ENCODE peak calls at places on chromosomes 4 and X, in five cellular contexts. One of them, this sample, is unnamed.

GRCh38 chr4:77336411-77337142 is 179.6 kb downstream of the CCNG2 start:
- DNase-seq in MM.1S: no peak
- DNase-seq in stimulated activated CD4-positive, alpha-beta T cell treated with anti-CD3 and anti-CD28 coated beads, TNF-alpha, amount 100 ng/mL, for 48 hours: no peak
- DNase-seq in IMR-90: no peak
- DNase-seq in anterior cingulate cortex: no peak
- DNase-seq in this sample: no peak

GRCh38 chrX:38341442-38341841 is 11.0 kb upstream of the OTC start:
- DNase-seq in IMR-90: no peak
- DNase-seq in anterior cingulate cortex: no peak
- DNase-seq in stimulated activated CD4-positive, alpha-beta T cell treated with anti-CD3 and anti-CD28 coated beads, TNF-alpha, amount 100 ng/mL, for 48 hours: no peak
- DNase-seq in MM.1S: no peak
- DNase-seq in this sample: no peak

GRCh38 chr4:67725132-67725531 is 24.2 kb upstream of the UBA6 start:
- DNase-seq in stimulated activated CD4-positive, alpha-beta T cell treated with anti-CD3 and anti-CD28 coated beads, TNF-alpha, amount 100 ng/mL, for 48 hours: no peak
- DNase-seq in MM.1S: no peak
- DNase-seq in anterior cingulate cortex: no peak
- DNase-seq in IMR-90: no peak
- DNase-seq in this sample: no peak

GRCh38 chr4:5224340-5224739 is 173.1 kb downstream of the STK32B start:
- DNase-seq in IMR-90: peak
- DNase-seq in stimulated activated CD4-positive, alpha-beta T cell treated with anti-CD3 and anti-CD28 coated beads, TNF-alpha, amount 100 ng/mL, for 48 hours: no peak
- DNase-seq in anterior cingulate cortex: no peak
- DNase-seq in MM.1S: no peak
- DNase-seq in this sample: no peak

GRCh38 chr4:74619931-74620702 is 174.2 kb downstream of the BTC start:
- DNase-seq in anterior cingulate cortex: no peak
- DNase-seq in stimulated activated CD4-positive, alpha-beta T cell treated with anti-CD3 and anti-CD28 coated beads, TNF-alpha, amount 100 ng/mL, for 48 hours: no peak
- DNase-seq in IMR-90: peak
- DNase-seq in MM.1S: no peak
- DNase-seq in this sample: peak

GRCh38 chr4:26020896-26021295 is 106.9 kb downstream of the SMIM20 start:
- DNase-seq in anterior cingulate cortex: no peak
- DNase-seq in MM.1S: no peak
- DNase-seq in stimulated activated CD4-positive, alpha-beta T cell treated with anti-CD3 and anti-CD28 coated beads, TNF-alpha, amount 100 ng/mL, for 48 hours: no peak
- DNase-seq in IMR-90: peak
- DNase-seq in this sample: peak

GRCh38 chr4:4226606-4227438 is at the start of gene OTOP1:
- DNase-seq in stimulated activated CD4-positive, alpha-beta T cell treated with anti-CD3 and anti-CD28 coated beads, TNF-alpha, amount 100 ng/mL, for 48 hours: no peak
- DNase-seq in anterior cingulate cortex: no peak
- DNase-seq in IMR-90: no peak
- DNase-seq in MM.1S: no peak
- DNase-seq in this sample: no peak

GRCh38 chr4:164783966-164784365 is 30.0 kb downstream of the SMIM31 start:
- DNase-seq in stimulated activated CD4-positive, alpha-beta T cell treated with anti-CD3 and anti-CD28 coated beads, TNF-alpha, amount 100 ng/mL, for 48 hours: no peak
- DNase-seq in IMR-90: no peak
- DNase-seq in MM.1S: no peak
- DNase-seq in anterior cingulate cortex: no peak
- DNase-seq in this sample: no peak

GRCh38 chr4:127045872-127046271 is 586.9 kb upstream of the INTU start:
- DNase-seq in MM.1S: no peak
- DNase-seq in anterior cingulate cortex: no peak
- DNase-seq in IMR-90: no peak
- DNase-seq in stimulated activated CD4-positive, alpha-beta T cell treated with anti-CD3 and anti-CD28 coated beads, TNF-alpha, amount 100 ng/mL, for 48 hours: no peak
- DNase-seq in this sample: no peak

GRCh38 chr4:174714393-174715211 is 114.4 kb downstream of the GLRA3 start:
- DNase-seq in stimulated activated CD4-positive, alpha-beta T cell treated with anti-CD3 and anti-CD28 coated beads, TNF-alpha, amount 100 ng/mL, for 48 hours: no peak
- DNase-seq in MM.1S: peak
- DNase-seq in anterior cingulate cortex: no peak
- DNase-seq in IMR-90: peak
- DNase-seq in this sample: peak

GRCh38 chrX:7514871-7515599 is 327.9 kb upstream of the VCX start:
- DNase-seq in MM.1S: no peak
- DNase-seq in anterior cingulate cortex: no peak
- DNase-seq in stimulated activated CD4-positive, alpha-beta T cell treated with anti-CD3 and anti-CD28 coated beads, TNF-alpha, amount 100 ng/mL, for 48 hours: no peak
- DNase-seq in IMR-90: no peak
- DNase-seq in this sample: no peak

GRCh38 chr4:135277116-135277979 is 1075.8 kb upstream of the PABPC4L start:
- DNase-seq in anterior cingulate cortex: no peak
- DNase-seq in IMR-90: peak
- DNase-seq in stimulated activated CD4-positive, alpha-beta T cell treated with anti-CD3 and anti-CD28 coated beads, TNF-alpha, amount 100 ng/mL, for 48 hours: no peak
- DNase-seq in MM.1S: no peak
- DNase-seq in this sample: peak

GRCh38 chr4:168139336-168139735 is 47.0 kb downstream of the ANXA10 start:
- DNase-seq in MM.1S: no peak
- DNase-seq in stimulated activated CD4-positive, alpha-beta T cell treated with anti-CD3 and anti-CD28 coated beads, TNF-alpha, amount 100 ng/mL, for 48 hours: no peak
- DNase-seq in IMR-90: peak
- DNase-seq in anterior cingulate cortex: no peak
- DNase-seq in this sample: peak

GRCh38 chrX:153460826-153461225 is 9.6 kb downstream of the HAUS7 start:
- DNase-seq in stimulated activated CD4-positive, alpha-beta T cell treated with anti-CD3 and anti-CD28 coated beads, TNF-alpha, amount 100 ng/mL, for 48 hours: peak
- DNase-seq in MM.1S: peak
- DNase-seq in anterior cingulate cortex: no peak
- DNase-seq in IMR-90: peak
- DNase-seq in this sample: peak

GRCh38 chr4:118280501-118281218 is 72.1 kb downstream of the PRSS12 start:
- DNase-seq in IMR-90: peak
- DNase-seq in anterior cingulate cortex: no peak
- DNase-seq in stimulated activated CD4-positive, alpha-beta T cell treated with anti-CD3 and anti-CD28 coated beads, TNF-alpha, amount 100 ng/mL, for 48 hours: no peak
- DNase-seq in MM.1S: peak
- DNase-seq in this sample: peak

GRCh38 chr4:67343162-67343561 is 202.1 kb downstream of the CENPC start:
- DNase-seq in IMR-90: no peak
- DNase-seq in MM.1S: no peak
- DNase-seq in stimulated activated CD4-positive, alpha-beta T cell treated with anti-CD3 and anti-CD28 coated beads, TNF-alpha, amount 100 ng/mL, for 48 hours: no peak
- DNase-seq in anterior cingulate cortex: no peak
- DNase-seq in this sample: no peak

GRCh38 chr4:121765368-121765705 is 373 bp upstream of the SMIM43 start:
- DNase-seq in MM.1S: no peak
- DNase-seq in anterior cingulate cortex: no peak
- DNase-seq in IMR-90: no peak
- DNase-seq in stimulated activated CD4-positive, alpha-beta T cell treated with anti-CD3 and anti-CD28 coated beads, TNF-alpha, amount 100 ng/mL, for 48 hours: no peak
- DNase-seq in this sample: no peak

GRCh38 chr4:185997287-185997686 is 71.7 kb upstream of the TLR3 start:
- DNase-seq in anterior cingulate cortex: no peak
- DNase-seq in stimulated activated CD4-positive, alpha-beta T cell treated with anti-CD3 and anti-CD28 coated beads, TNF-alpha, amount 100 ng/mL, for 48 hours: no peak
- DNase-seq in IMR-90: no peak
- DNase-seq in MM.1S: no peak
- DNase-seq in this sample: no peak

GRCh38 chr4:57437649-57438048 is 327.5 kb upstream of the IGFBP7 start:
- DNase-seq in anterior cingulate cortex: no peak
- DNase-seq in MM.1S: no peak
- DNase-seq in IMR-90: no peak
- DNase-seq in stimulated activated CD4-positive, alpha-beta T cell treated with anti-CD3 and anti-CD28 coated beads, TNF-alpha, amount 100 ng/mL, for 48 hours: no peak
- DNase-seq in this sample: no peak

GRCh38 chrX:150361070-150361776 is 1.9 kb upstream of the MAMLD1 start:
- DNase-seq in MM.1S: no peak
- DNase-seq in anterior cingulate cortex: no peak
- DNase-seq in IMR-90: peak
- DNase-seq in stimulated activated CD4-positive, alpha-beta T cell treated with anti-CD3 and anti-CD28 coated beads, TNF-alpha, amount 100 ng/mL, for 48 hours: no peak
- DNase-seq in this sample: peak

GRCh38 chr4:157576671-157577070 is 356.1 kb downstream of the GRIA2 start:
- DNase-seq in IMR-90: no peak
- DNase-seq in stimulated activated CD4-positive, alpha-beta T cell treated with anti-CD3 and anti-CD28 coated beads, TNF-alpha, amount 100 ng/mL, for 48 hours: no peak
- DNase-seq in MM.1S: no peak
- DNase-seq in anterior cingulate cortex: no peak
- DNase-seq in this sample: no peak

GRCh38 chr4:15964159-15964558 is 1.2 kb upstream of the FGFBP2 start:
- DNase-seq in IMR-90: no peak
- DNase-seq in MM.1S: no peak
- DNase-seq in anterior cingulate cortex: no peak
- DNase-seq in stimulated activated CD4-positive, alpha-beta T cell treated with anti-CD3 and anti-CD28 coated beads, TNF-alpha, amount 100 ng/mL, for 48 hours: no peak
- DNase-seq in this sample: no peak

GRCh38 chrX:74422576-74423288 is 1.4 kb downstream of the SLC16A2 start:
- DNase-seq in MM.1S: no peak
- DNase-seq in stimulated activated CD4-positive, alpha-beta T cell treated with anti-CD3 and anti-CD28 coated beads, TNF-alpha, amount 100 ng/mL, for 48 hours: no peak
- DNase-seq in IMR-90: peak
- DNase-seq in anterior cingulate cortex: peak
- DNase-seq in this sample: peak

GRCh38 chr4:74311696-74312313 is 3.5 kb downstream of the EPGN start:
- DNase-seq in IMR-90: peak
- DNase-seq in anterior cingulate cortex: no peak
- DNase-seq in MM.1S: peak
- DNase-seq in stimulated activated CD4-positive, alpha-beta T cell treated with anti-CD3 and anti-CD28 coated beads, TNF-alpha, amount 100 ng/mL, for 48 hours: no peak
- DNase-seq in this sample: peak

GRCh38 chr4:156725257-156725656 is 246.3 kb downstream of the PDGFC start:
- DNase-seq in stimulated activated CD4-positive, alpha-beta T cell treated with anti-CD3 and anti-CD28 coated beads, TNF-alpha, amount 100 ng/mL, for 48 hours: no peak
- DNase-seq in IMR-90: no peak
- DNase-seq in MM.1S: no peak
- DNase-seq in anterior cingulate cortex: no peak
- DNase-seq in this sample: no peak

GRCh38 chrX:25288676-25289075 is 272.9 kb upstream of the ARX start:
- DNase-seq in stimulated activated CD4-positive, alpha-beta T cell treated with anti-CD3 and anti-CD28 coated beads, TNF-alpha, amount 100 ng/mL, for 48 hours: no peak
- DNase-seq in IMR-90: no peak
- DNase-seq in anterior cingulate cortex: no peak
- DNase-seq in MM.1S: no peak
- DNase-seq in this sample: no peak

GRCh38 chr4:114277690-114278089 is 298.2 kb upstream of the ARSJ start:
- DNase-seq in anterior cingulate cortex: no peak
- DNase-seq in stimulated activated CD4-positive, alpha-beta T cell treated with anti-CD3 and anti-CD28 coated beads, TNF-alpha, amount 100 ng/mL, for 48 hours: no peak
- DNase-seq in IMR-90: peak
- DNase-seq in MM.1S: no peak
- DNase-seq in this sample: peak

GRCh38 chr4:137359691-137360315 is 172.5 kb downstream of the PCDH18 start:
- DNase-seq in MM.1S: peak
- DNase-seq in IMR-90: peak
- DNase-seq in anterior cingulate cortex: no peak
- DNase-seq in stimulated activated CD4-positive, alpha-beta T cell treated with anti-CD3 and anti-CD28 coated beads, TNF-alpha, amount 100 ng/mL, for 48 hours: no peak
- DNase-seq in this sample: peak

GRCh38 chrX:10564484-10564883 is 55.9 kb downstream of the MID1 start:
- DNase-seq in anterior cingulate cortex: no peak
- DNase-seq in stimulated activated CD4-positive, alpha-beta T cell treated with anti-CD3 and anti-CD28 coated beads, TNF-alpha, amount 100 ng/mL, for 48 hours: no peak
- DNase-seq in MM.1S: no peak
- DNase-seq in IMR-90: no peak
- DNase-seq in this sample: no peak